ENCODE peak calls at places on chromosomes 7 and 10, in four cellular contexts. U is endodermal cell, O is choroid plexus epithelial cell, I is GM12865. G is an unnamed sample.

GRCh38 chr7:74272305-74273038 is 16.7 kb upstream of the CLIP2 start:
- DNase-seq in U (peak), I (peak), O (peak), G (peak)

GRCh38 chr7:145169908-145170307 is 334.1 kb upstream of the TPK1 start:
- DNase-seq in I (no peak), O (peak), U (no peak), G (peak)

GRCh38 chr7:141320287-141320686 is 230.9 kb upstream of the AGK start:
- DNase-seq in O (no peak), I (no peak), U (no peak), G (peak)

GRCh38 chr7:1691601-1692499 is 21.8 kb downstream of the ELFN1 start:
- DNase-seq in I (no peak), U (peak), O (no peak), G (peak)

GRCh38 chr7:1689356-1689755 is 19.3 kb downstream of the ELFN1 start:
- DNase-seq in O (no peak), I (no peak), U (no peak), G (no peak)

GRCh38 chr10:94314913-94315545 is 47.7 kb downstream of the NOC3L start:
- DNase-seq in I (no peak), U (peak), O (peak), G (no peak)

GRCh38 chr7:65832281-65832680 is 40.6 kb upstream of the VKORC1L1 start:
- DNase-seq in I (no peak), U (peak), O (peak), G (peak)

GRCh38 chr10:123993534-123994416 is 99.6 kb downstream of the CHST15 start:
- DNase-seq in U (no peak), O (no peak), I (no peak), G (no peak)

GRCh38 chr7:49783446-49783845 is 10.0 kb downstream of the VWC2 start:
- DNase-seq in U (no peak), I (no peak), O (no peak), G (no peak)

GRCh38 chr10:28594401-28594800 is 61.5 kb downstream of the WAC start:
- DNase-seq in O (no peak), I (no peak), U (no peak), G (no peak)

GRCh38 chr7:143263266-143264195 is at the start of gene GSTK1:
- DNase-seq in I (peak), O (peak), U (peak), G (peak)

DNA sequence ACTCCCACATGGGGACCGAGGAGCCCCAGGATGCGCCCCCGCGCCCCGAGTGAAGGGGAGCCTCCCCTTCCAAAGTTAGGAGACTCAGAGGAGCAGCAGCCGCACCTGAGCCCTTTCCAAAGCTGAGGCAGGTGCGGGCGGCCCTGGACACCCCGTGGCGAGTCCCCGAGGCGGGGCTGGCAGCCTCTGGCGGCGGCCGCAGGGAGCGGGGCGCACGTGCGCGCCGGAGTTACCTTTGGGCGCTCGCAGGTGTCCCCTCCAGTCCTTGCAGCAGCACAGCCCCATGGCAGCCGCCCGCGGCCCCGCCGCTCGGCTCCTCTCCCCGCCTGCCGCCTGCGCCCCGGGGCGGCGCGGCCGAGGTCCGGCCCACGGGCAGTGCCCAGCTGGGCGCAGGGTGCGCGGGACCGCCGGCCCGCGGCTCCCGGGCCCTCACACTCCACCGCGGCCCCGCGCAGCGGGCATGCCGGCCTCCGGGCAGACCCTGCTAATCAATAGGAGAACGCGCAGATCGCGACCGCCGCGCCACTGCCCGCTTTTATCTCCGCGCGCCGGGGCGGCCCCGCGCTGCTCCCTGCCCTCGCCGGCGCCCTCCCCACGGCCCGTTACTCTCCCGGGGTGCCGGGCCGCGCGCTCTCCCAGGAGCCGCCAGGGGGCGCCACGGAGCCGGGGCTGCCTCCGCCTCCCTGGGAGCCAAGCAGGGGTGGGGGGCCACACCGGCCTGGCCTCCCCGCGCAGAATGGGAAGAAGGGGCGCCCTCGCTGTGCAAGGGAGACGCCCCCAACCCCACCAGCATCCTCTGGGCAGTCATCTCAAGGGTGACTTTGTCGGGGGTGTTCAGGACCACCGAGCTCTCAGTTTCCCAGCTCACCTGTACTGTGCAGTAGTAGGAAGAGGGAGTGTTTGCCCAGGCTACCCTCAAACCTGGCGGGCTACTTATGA is 80.8 kb downstream of the ARHGAP22 start:
- DNase-seq in U (peak), O (no peak), I (no peak), G (no peak)
- TF ChIP-seq CTCF in U (peak), O (peak), I (peak), G (peak)

GRCh38 chr7:12524794-12525386 is 45.6 kb upstream of the SCIN start:
- DNase-seq in I (peak), U (no peak), O (peak), G (peak)
- TF ChIP-seq CTCF in I (peak), U (peak), O (peak), G (peak)

DNA sequence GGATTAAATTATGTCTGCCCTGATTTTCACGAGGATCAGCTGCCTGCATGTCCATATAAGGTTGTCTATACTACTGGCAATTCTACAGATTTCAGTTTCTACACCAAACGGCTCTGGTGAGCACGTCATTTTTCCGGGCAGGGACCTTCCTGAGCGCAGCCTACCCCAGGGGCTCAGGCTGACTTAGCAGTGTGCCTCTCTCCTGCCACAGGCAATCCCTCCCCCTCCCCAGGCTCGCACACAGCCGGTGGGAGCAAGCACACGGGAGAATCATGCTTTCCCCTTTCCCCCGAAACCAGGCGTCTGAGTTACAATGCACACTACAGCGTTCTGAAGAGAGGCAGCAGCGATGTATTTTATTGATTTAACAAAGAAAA is 1.7 kb downstream of the KLF6 start:
- DNase-seq in U (peak), I (peak), O (peak), G (peak)
- TF ChIP-seq CTCF in U (no peak), I (no peak), O (no peak), G (no peak)

DNA sequence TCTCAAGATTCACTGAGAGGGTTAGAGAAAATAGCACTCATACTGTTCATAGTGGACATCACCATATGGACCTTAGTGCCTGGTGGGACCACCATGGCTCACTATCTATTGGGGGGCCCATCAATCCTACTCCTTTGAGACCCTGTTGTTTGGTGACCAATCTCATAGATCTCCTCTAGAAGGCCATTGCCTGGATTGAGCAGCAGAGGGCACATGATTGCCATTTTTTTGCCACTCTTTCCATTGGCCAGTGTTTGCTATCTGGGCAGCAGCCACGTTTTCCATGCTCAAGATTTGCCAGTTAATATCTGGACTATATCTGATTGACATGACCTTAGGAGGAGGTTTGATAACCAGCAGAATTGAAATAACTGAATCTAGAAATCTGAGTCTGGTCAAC is 244.5 kb downstream of the ITGB1 start:
- DNase-seq in U (peak), O (peak), I (no peak), G (no peak)
- TF ChIP-seq CTCF in U (peak), O (peak), I (no peak), G (no peak)

DNA sequence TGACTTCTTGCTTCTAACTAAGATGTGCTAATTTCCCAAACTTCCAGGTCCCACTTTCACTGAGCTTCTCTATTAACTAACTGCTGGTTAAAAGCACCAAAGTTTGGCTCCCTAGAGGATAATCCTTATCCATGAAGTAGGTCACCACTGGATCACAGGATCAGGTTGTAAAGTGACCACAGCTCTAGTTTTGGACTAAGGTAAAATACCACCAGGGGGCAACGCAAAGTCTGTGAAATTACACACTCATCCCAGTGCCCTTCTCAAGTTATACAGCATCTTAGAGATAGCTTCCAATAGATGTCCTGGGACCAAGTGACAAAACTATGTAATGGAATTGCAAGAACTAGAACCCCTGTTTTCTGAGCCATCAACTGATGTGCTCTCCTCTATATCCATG is 116.4 kb upstream of the ASAH2 start:
- DNase-seq in O (peak), I (peak), U (peak), G (peak)
- TF ChIP-seq CTCF in O (peak), I (peak), U (peak), G (peak)

DNA sequence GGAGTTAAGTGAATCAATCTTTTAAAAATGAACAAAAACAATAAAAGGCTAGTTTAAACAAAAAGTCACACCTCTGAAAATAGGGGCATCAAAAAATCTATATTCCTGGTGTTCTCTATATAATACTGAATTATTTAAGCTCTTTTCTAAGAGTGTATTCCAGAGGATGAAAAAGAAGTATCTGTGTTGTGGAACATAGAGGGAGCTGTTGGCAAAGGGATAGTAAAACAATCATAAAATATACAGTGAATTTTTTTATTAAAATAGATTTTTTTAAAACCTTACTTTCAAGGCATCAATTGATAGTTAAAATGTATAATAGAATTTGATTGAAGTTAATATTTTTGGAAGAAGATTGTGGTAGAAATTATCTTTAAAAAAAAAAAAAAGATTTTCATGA is 1409.1 kb upstream of the CELF2 start:
- DNase-seq in I (no peak), O (peak), U (no peak), G (peak)
- TF ChIP-seq CTCF in I (peak), O (peak), U (peak), G (peak)

GRCh38 chr10:35605191-35605590 is at the start of gene GJD4:
- DNase-seq in U (peak), I (no peak), O (no peak), G (no peak)
- TF ChIP-seq CTCF in U (no peak), I (no peak), O (no peak), G (no peak)

G was measured in MCF 10A.